ENCODE peak calls at places on chromosome 22, in four cellular contexts. One of them, this sample, is unnamed.

GRCh38 chr22:43273902-43274484 is 69.2 kb downstream of the SCUBE1 start:
- DNase-seq in NB4: peak
- DNase-seq in K562: peak
- DNase-seq in HCT116: peak
- DNase-seq in this sample: peak

GRCh38 chr22:29483254-29483653 is 3.2 kb downstream of the NEFH start:
- DNase-seq in NB4: no peak
- DNase-seq in K562: no peak
- DNase-seq in HCT116: no peak
- DNase-seq in this sample: no peak

GRCh38 chr22:39021552-39022250 is 774 bp downstream of the APOBEC3D start:
- DNase-seq in NB4: no peak
- DNase-seq in K562: no peak
- DNase-seq in HCT116: no peak
- DNase-seq in this sample: no peak

GRCh38 chr22:48393041-48393370 is 1434.7 kb downstream of the BRD1 start:
- DNase-seq in NB4: no peak
- DNase-seq in K562: no peak
- DNase-seq in HCT116: no peak
- DNase-seq in this sample: no peak

GRCh38 chr22:43533656-43534428 is 122.0 kb downstream of the MPPED1 start:
- DNase-seq in NB4: no peak
- DNase-seq in K562: no peak
- DNase-seq in HCT116: no peak
- DNase-seq in this sample: no peak

GRCh38 chr22:48888466-48889208 is 939.0 kb downstream of the BRD1 start:
- DNase-seq in NB4: no peak
- DNase-seq in K562: no peak
- DNase-seq in HCT116: no peak
- DNase-seq in this sample: no peak

GRCh38 chr22:31504282-31504681 is 7.9 kb downstream of the SFI1 start:
- DNase-seq in NB4: no peak
- DNase-seq in K562: no peak
- DNase-seq in HCT116: no peak
- DNase-seq in this sample: no peak

GRCh38 chr22:49382451-49382735 is 445.3 kb downstream of the BRD1 start:
- DNase-seq in NB4: no peak
- DNase-seq in K562: no peak
- DNase-seq in HCT116: no peak
- DNase-seq in this sample: no peak

GRCh38 chr22:20396639-20397038 is 2.7 kb downstream of the ZNF74 start:
- DNase-seq in NB4: peak
- DNase-seq in K562: no peak
- DNase-seq in HCT116: no peak
- DNase-seq in this sample: no peak

GRCh38 chr22:25172153-25172552 is 27.5 kb upstream of the CRYBB3 start:
- DNase-seq in NB4: peak
- DNase-seq in K562: no peak
- DNase-seq in HCT116: peak
- DNase-seq in this sample: peak

GRCh38 chr22:42444060-42444904 is 12.1 kb upstream of the NFAM1 start:
- DNase-seq in NB4: peak
- DNase-seq in K562: peak
- DNase-seq in HCT116: peak
- DNase-seq in this sample: peak

GRCh38 chr22:30891781-30892180 is 76.8 kb downstream of the MORC2 start:
- DNase-seq in NB4: no peak
- DNase-seq in K562: no peak
- DNase-seq in HCT116: no peak
- DNase-seq in this sample: no peak

GRCh38 chr22:50473855-50474671 is 772 bp downstream of the SBF1 start:
- DNase-seq in NB4: peak
- DNase-seq in K562: peak
- DNase-seq in HCT116: no peak
- DNase-seq in this sample: no peak

GRCh38 chr22:42560781-42561180 is 7.0 kb downstream of the SERHL2 start:
- DNase-seq in NB4: peak
- DNase-seq in K562: peak
- DNase-seq in HCT116: no peak
- DNase-seq in this sample: peak

GRCh38 chr22:32534252-32535215 is 59.9 kb downstream of the FBXO7 start:
- DNase-seq in NB4: no peak
- DNase-seq in K562: no peak
- DNase-seq in HCT116: no peak
- DNase-seq in this sample: peak

GRCh38 chr22:27541831-27542230 is 259.7 kb downstream of the MN1 start:
- DNase-seq in NB4: no peak
- DNase-seq in K562: no peak
- DNase-seq in HCT116: no peak
- DNase-seq in this sample: no peak
- TF ChIP-seq MAX in NB4: no peak
- TF ChIP-seq MAX in K562: no peak
- TF ChIP-seq MAX in HCT116: no peak
- TF ChIP-seq MAX in this sample: no peak

GRCh38 chr22:40651563-40652501 is 15.3 kb upstream of the MRTFA start:
- DNase-seq in NB4: peak
- DNase-seq in K562: peak
- DNase-seq in HCT116: peak
- DNase-seq in this sample: peak
- TF ChIP-seq MAX in NB4: peak
- TF ChIP-seq MAX in K562: peak
- TF ChIP-seq MAX in HCT116: peak
- TF ChIP-seq MAX in this sample: peak

GRCh38 chr22:22410677-22411076 is 97.9 kb downstream of the ZNF280B start:
- DNase-seq in NB4: no peak
- DNase-seq in K562: no peak
- DNase-seq in HCT116: no peak
- DNase-seq in this sample: no peak

GRCh38 chr22:22407061-22407460 is 101.5 kb downstream of the ZNF280B start:
- DNase-seq in NB4: no peak
- DNase-seq in K562: no peak
- DNase-seq in HCT116: no peak
- DNase-seq in this sample: no peak

GRCh38 chr22:22408731-22409696 is 99.5 kb downstream of the ZNF280B start:
- DNase-seq in NB4: peak
- DNase-seq in K562: peak
- DNase-seq in HCT116: peak
- DNase-seq in this sample: peak

GRCh38 chr22:22408269-22408668 is 100.3 kb downstream of the ZNF280B start:
- DNase-seq in NB4: no peak
- DNase-seq in K562: no peak
- DNase-seq in HCT116: no peak
- DNase-seq in this sample: no peak

DNA sequence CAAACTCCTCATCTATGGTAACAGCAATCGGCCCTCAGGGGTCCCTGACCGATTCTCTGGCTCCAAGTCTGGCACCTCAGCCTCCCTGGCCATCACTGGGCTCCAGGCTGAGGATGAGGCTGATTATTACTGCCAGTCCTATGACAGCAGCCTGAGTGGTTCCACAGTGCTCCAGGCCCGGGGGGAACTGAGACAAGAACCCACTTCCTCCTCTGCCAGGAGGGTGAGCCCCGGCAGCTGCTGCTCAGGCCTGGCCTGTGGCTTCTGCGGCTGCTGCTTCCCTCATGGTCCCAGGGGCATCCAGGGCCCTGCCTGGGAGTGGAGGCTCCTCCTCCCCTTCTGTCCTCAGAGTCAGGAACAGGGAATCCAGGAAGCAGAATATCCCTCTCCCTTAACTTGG is 98.4 kb downstream of the ZNF280B start:
- DNase-seq in NB4: peak
- DNase-seq in K562: no peak
- DNase-seq in HCT116: no peak
- DNase-seq in this sample: no peak
- TF ChIP-seq MAX in NB4: no peak
- TF ChIP-seq MAX in K562: no peak
- TF ChIP-seq MAX in HCT116: no peak
- TF ChIP-seq MAX in this sample: no peak

GRCh38 chr22:46734830-46735453 is 3.1 kb downstream of the CERK start:
- DNase-seq in NB4: peak
- DNase-seq in K562: no peak
- DNase-seq in HCT116: no peak
- DNase-seq in this sample: no peak
- TF ChIP-seq MAX in NB4: no peak
- TF ChIP-seq MAX in K562: no peak
- TF ChIP-seq MAX in HCT116: no peak
- TF ChIP-seq MAX in this sample: no peak

GRCh38 chr22:45136594-45136993 is 27.1 kb upstream of the NUP50 start:
- DNase-seq in NB4: no peak
- DNase-seq in K562: no peak
- DNase-seq in HCT116: no peak
- DNase-seq in this sample: no peak
- TF ChIP-seq MAX in NB4: no peak
- TF ChIP-seq MAX in K562: no peak
- TF ChIP-seq MAX in HCT116: no peak
- TF ChIP-seq MAX in this sample: no peak

GRCh38 chr22:36386351-36386899 is 1.3 kb downstream of the MYH9 start:
- DNase-seq in NB4: peak
- DNase-seq in K562: peak
- DNase-seq in HCT116: no peak
- DNase-seq in this sample: no peak
- TF ChIP-seq MAX in NB4: no peak
- TF ChIP-seq MAX in K562: no peak
- TF ChIP-seq MAX in HCT116: peak
- TF ChIP-seq MAX in this sample: no peak

GRCh38 chr22:37676691-37677627 is 1.5 kb downstream of the LGALS1 start:
- DNase-seq in NB4: peak
- DNase-seq in K562: peak
- DNase-seq in HCT116: peak
- DNase-seq in this sample: peak
- TF ChIP-seq MAX in NB4: peak
- TF ChIP-seq MAX in K562: no peak
- TF ChIP-seq MAX in HCT116: no peak
- TF ChIP-seq MAX in this sample: peak

DNA sequence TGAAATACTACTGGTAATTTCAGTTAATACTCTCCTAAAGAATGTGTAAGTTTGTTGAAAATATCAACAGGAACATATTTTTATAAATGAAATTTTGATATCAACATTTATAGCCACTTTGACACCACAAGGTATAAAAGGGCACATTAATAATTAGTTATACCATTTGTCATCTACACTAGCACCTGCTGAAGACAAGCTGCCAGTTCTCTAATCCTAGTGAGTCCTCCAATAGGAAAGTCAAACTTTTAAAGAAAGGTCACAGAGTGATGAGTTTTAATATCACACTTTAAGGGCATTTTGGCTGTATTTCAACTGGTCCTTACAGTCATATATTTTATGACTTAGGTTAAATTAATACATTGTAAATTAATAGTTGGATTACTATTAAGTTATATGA is 52.3 kb downstream of the APOL5 start:
- DNase-seq in NB4: no peak
- DNase-seq in K562: no peak
- DNase-seq in HCT116: no peak
- DNase-seq in this sample: no peak
- TF ChIP-seq MAX in NB4: no peak
- TF ChIP-seq MAX in K562: no peak
- TF ChIP-seq MAX in HCT116: no peak
- TF ChIP-seq MAX in this sample: no peak

GRCh38 chr22:36486619-36487384 is 5.4 kb upstream of the TXN2 start:
- DNase-seq in NB4: peak
- DNase-seq in K562: peak
- DNase-seq in HCT116: no peak
- DNase-seq in this sample: peak
- TF ChIP-seq MAX in NB4: no peak
- TF ChIP-seq MAX in K562: no peak
- TF ChIP-seq MAX in HCT116: no peak
- TF ChIP-seq MAX in this sample: no peak

GRCh38 chr22:23569716-23570115 is 10.4 kb downstream of the IGLL1 start:
- DNase-seq in NB4: no peak
- DNase-seq in K562: no peak
- DNase-seq in HCT116: no peak
- DNase-seq in this sample: no peak

GRCh38 chr22:23566716-23567475 is 13.2 kb downstream of the IGLL1 start:
- DNase-seq in NB4: no peak
- DNase-seq in K562: no peak
- DNase-seq in HCT116: no peak
- DNase-seq in this sample: no peak

GRCh38 chr22:23569291-23569690 is 10.8 kb downstream of the IGLL1 start:
- DNase-seq in NB4: no peak
- DNase-seq in K562: no peak
- DNase-seq in HCT116: no peak
- DNase-seq in this sample: peak

GRCh38 chr22:23574371-23574811 is 5.7 kb downstream of the IGLL1 start:
- DNase-seq in NB4: no peak
- DNase-seq in K562: no peak
- DNase-seq in HCT116: no peak
- DNase-seq in this sample: no peak

GRCh38 chr22:23570681-23571080 is 9.4 kb downstream of the IGLL1 start:
- DNase-seq in NB4: no peak
- DNase-seq in K562: no peak
- DNase-seq in HCT116: no peak
- DNase-seq in this sample: no peak
- TF ChIP-seq MAX in NB4: no peak
- TF ChIP-seq MAX in K562: no peak
- TF ChIP-seq MAX in HCT116: no peak
- TF ChIP-seq MAX in this sample: no peak

This sample was measured in HepG2.